ENCODE peak calls at places on chromosomes 13 and 19, in eight cellular contexts. Z is BE2C; C is psoas muscle; X is ascending aorta; J is OCI-LY7; H is CD4-positive, alpha-beta T cell; A is Peyer's patch; D is mucosa of descending colon. V is an unnamed sample.

GRCh38 chr13:19958119-19959111 is at the start of gene ZMYM2:
- DNase-seq in Z (peak; percentile 99), C (peak; percentile 99), X (peak; percentile 90), J (peak; percentile 96), H (peak; percentile 94), A (peak; percentile 99), D (peak; percentile 100), V (peak; percentile 99)

GRCh38 chr13:21124853-21125252 is 51.5 kb downstream of the SKA3 start:
- DNase-seq in Z (peak; percentile 88), C (no peak), X (no peak), J (no peak), H (no peak), A (no peak), D (no peak), V (no peak)

GRCh38 chr19:15109768-15110417 is 2.7 kb downstream of the SYDE1 start:
- DNase-seq in Z (no peak), C (no peak), X (no peak), J (no peak), H (no peak), A (no peak), D (no peak), V (no peak)

GRCh38 chr13:98368019-98368418 is 190.9 kb upstream of the RNF113B start:
- DNase-seq in Z (no peak), C (no peak), X (no peak), J (no peak), H (no peak), A (no peak), D (no peak), V (no peak)

GRCh38 chr13:29513002-29513980 is 82.2 kb downstream of the SLC7A1 start:
- DNase-seq in Z (peak; percentile 48), C (no peak), X (no peak), J (no peak), H (no peak), A (no peak), D (no peak), V (no peak)

GRCh38 chr19:34480971-34481821 is at the start of gene WTIP:
- DNase-seq in Z (no peak), C (peak; percentile 80), X (no peak), J (no peak), H (no peak), A (peak; percentile 58), D (peak; percentile 59), V (peak; percentile 39)

GRCh38 chr13:103236213-103236612 is 170.0 kb upstream of the SLC10A2 start:
- DNase-seq in Z (peak; percentile 51), C (no peak), X (no peak), J (no peak), H (no peak), A (no peak), D (no peak), V (no peak)

GRCh38 chr13:98998831-98999634 is 21.2 kb upstream of the DOCK9 start:
- DNase-seq in Z (no peak), C (no peak), X (no peak), J (no peak), H (no peak), A (no peak), D (no peak), V (no peak)

GRCh38 chr13:93328943-93329342 is 102.3 kb downstream of the GPC6 start:
- DNase-seq in Z (no peak), C (no peak), X (no peak), J (no peak), H (no peak), A (no peak), D (no peak), V (no peak)

GRCh38 chr19:18168673-18169381 is 4.8 kb upstream of the IFI30 start:
- DNase-seq in Z (no peak), C (no peak), X (no peak), J (no peak), H (no peak), A (no peak), D (no peak), V (no peak)

GRCh38 chr19:6269101-6269886 is 10.5 kb downstream of the MLLT1 start:
- DNase-seq in Z (no peak), C (no peak), X (no peak), J (no peak), H (no peak), A (no peak), D (no peak), V (no peak)

GRCh38 chr19:2110822-2111221 is 14.1 kb downstream of the IZUMO4 start:
- DNase-seq in Z (no peak), C (no peak), X (no peak), J (peak; percentile 46), H (no peak), A (no peak), D (no peak), V (no peak)

GRCh38 chr19:3175761-3176714 is 2.5 kb upstream of the S1PR4 start:
- DNase-seq in Z (no peak), C (no peak), X (no peak), J (no peak), H (no peak), A (peak; percentile 79), D (peak; percentile 78), V (peak; percentile 89)

GRCh38 chr19:19142347-19142746 is 4.1 kb upstream of the TMEM161A start:
- DNase-seq in Z (no peak), C (no peak), X (no peak), J (no peak), H (no peak), A (no peak), D (no peak), V (no peak)

DNA sequence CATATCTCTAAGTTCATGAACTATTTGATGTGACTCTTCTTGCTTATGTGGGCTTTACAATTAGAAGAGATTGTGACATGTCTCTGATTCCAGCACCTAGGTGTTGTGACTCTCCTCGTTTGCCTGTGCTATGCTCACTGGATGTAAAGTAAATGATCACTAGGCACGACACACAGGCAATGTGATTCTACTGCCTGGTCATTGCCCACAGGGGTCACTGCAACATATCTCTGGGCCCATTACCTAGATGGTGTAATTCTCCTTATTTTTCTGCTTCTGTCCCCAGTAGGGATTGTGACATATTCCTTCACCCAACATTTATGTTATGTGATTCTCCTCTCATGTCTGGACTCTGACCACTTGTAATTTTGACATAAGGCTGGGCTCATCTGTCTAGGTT is 65.8 kb upstream of the ZNF91 start:
- DNase-seq in Z (no peak), C (no peak), X (no peak), J (no peak), H (no peak), A (no peak), D (no peak), V (no peak)
- TF ChIP-seq CTCF in Z (no peak), C (no peak), X (no peak), J (no peak), H (no peak), A (no peak), D (no peak), V (no peak)

DNA sequence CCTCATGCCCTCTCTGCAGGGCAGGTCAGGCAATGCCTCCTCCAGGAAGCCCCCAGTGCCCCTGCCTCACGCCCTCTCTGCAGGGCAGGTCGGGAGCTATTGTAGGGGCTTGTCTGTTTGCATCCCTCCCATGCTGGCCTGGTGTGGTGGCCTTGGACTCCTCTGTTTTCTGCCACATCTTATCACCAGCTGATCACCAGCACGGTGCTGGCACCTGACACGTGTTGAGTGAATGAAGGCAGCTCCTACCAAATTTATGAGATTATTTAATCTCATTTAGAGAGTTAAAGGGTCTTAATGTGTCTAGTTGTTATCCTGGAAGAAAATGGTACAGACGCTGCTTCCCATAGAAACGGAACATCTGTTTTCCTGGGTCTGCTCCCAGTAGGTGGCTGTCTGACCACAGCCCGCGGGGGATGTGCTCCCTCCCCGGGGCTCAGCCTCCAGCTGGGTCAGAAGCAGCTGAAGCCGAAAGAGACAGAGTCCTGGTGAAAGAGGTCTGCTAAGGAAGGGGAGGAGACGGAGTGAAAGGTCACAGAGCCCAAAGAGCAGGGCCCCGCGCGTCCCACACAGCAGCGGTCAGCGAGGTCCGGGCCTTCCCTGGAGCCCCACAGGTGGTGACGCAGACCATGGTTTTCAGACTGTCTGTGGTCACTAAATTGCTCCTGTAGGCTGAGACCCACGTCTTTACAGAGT is 51.7 kb upstream of the C13orf46 start:
- DNase-seq in Z (peak; percentile 65), C (peak; percentile 14), X (no peak), J (peak; percentile 31), H (no peak), A (peak; percentile 59), D (no peak), V (no peak)
- TF ChIP-seq CTCF in Z (peak; percentile 39), C (no peak), X (no peak), J (no peak), H (no peak), A (no peak), D (no peak), V (no peak)

GRCh38 chr19:49222011-49222410 is 64.4 kb downstream of the TRPM4 start:
- DNase-seq in Z (no peak), C (no peak), X (no peak), J (no peak), H (no peak), A (no peak), D (no peak), V (no peak)

GRCh38 chr19:49222528-49222927 is 64.9 kb downstream of the TRPM4 start:
- DNase-seq in Z (no peak), C (no peak), X (no peak), J (no peak), H (no peak), A (no peak), D (no peak), V (no peak)

GRCh38 chr19:49223472-49223871 is 65.9 kb downstream of the TRPM4 start:
- DNase-seq in Z (no peak), C (no peak), X (no peak), J (no peak), H (no peak), A (no peak), D (no peak), V (no peak)

GRCh38 chr19:49229416-49229815 is 71.8 kb downstream of the TRPM4 start:
- DNase-seq in Z (no peak), C (no peak), X (no peak), J (no peak), H (no peak), A (no peak), D (no peak), V (no peak)

DNA sequence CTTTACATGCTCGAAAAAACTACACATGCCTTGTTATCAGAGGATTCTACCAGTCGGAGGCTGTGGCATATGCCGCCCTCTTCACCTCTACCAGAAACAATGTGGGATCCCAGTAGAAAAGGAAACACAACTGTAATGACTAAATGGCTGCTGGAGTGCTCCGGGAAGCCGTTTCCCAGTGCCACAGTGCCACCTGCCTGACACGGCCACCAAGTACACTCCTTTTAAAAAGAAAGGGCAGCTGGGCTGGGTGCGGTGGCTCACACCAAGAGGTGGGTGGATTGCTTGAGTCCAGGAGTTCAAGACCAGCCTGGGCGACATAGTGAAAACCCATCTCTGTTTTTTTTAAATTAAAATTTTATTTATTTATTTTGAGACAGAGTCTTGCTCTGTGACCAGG is 67.3 kb downstream of the TRPM4 start:
- DNase-seq in Z (peak; percentile 83), C (peak; percentile 37), X (no peak), J (peak; percentile 72), H (no peak), A (peak; percentile 78), D (peak; percentile 82), V (peak; percentile 68)
- TF ChIP-seq CTCF in Z (peak; percentile 78), C (peak; percentile 50), X (no peak), J (peak; percentile 82), H (no peak), A (no peak), D (peak; percentile 14), V (peak; percentile 41)

DNA sequence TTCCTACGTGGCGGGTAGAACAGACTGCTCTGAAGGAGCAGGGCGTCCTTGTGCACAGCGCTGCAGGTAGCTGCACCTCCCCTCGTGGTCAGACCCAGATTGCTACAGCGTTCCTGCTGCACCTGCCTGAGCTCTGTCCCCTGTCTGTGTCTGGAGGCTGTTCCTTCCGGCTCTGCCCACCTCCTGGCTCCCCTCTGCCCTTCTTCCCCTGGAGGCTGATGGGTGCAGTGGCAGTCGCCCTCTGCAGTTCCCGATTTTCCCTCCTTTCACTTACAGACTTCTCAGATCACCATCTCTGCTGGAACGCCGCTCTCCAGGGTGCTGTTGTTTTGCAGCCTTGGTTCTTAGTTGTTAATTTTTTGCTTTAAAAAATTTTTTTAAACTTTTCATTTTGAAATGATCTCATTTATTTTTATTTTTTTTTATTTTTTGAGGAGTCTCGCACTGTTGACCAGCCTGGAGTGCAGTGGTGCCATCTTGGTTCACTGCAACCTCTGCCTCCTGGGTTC is 53.6 kb downstream of the SMARCA4 start:
- DNase-seq in Z (no peak), C (no peak), X (no peak), J (no peak), H (no peak), A (no peak), D (no peak), V (no peak)
- TF ChIP-seq CTCF in Z (no peak), C (no peak), X (no peak), J (no peak), H (no peak), A (no peak), D (no peak), V (no peak)